ENCODE peak calls at places on chromosome 6, in six cellular contexts. O is K562, B is HepG2, U is GM12878, G is HCT116, D is H1. N is an unnamed sample.
A peak's percentile ranks its signal among the peaks of the same experiment; 100 is the strongest.

GRCh38 chr6:28141500-28142329 is at the start of gene ZKSCAN8:
- DNase-seq in U (peak; percentile 78), O (peak; percentile 98), G (peak; percentile 94), B (peak; percentile 97), D (peak; percentile 90), N (peak; percentile 90)

GRCh38 chr6:122838060-122838780 is 49.2 kb downstream of the SMPDL3A start:
- DNase-seq in G (no peak), O (no peak), B (peak; percentile 18), D (no peak), U (no peak), N (peak; percentile 14)

GRCh38 chr6:2429032-2429431 is 183.6 kb upstream of the GMDS start:
- DNase-seq in O (no peak), U (no peak), B (no peak), D (no peak), G (no peak), N (no peak)

GRCh38 chr6:13304580-13305255 is 23.6 kb downstream of the TBC1D7 start:
- DNase-seq in B (no peak), O (no peak), U (peak; percentile 77), G (no peak), D (peak; percentile 33), N (no peak)

GRCh38 chr6:135475292-135475886 is 22.2 kb downstream of the AHI1 start:
- DNase-seq in O (no peak), U (no peak), G (no peak), B (no peak), D (no peak), N (peak; percentile 62)

GRCh38 chr6:169568314-169569087 is 133.3 kb downstream of the WDR27 start:
- DNase-seq in U (no peak), G (no peak), B (no peak), O (no peak), D (no peak), N (no peak)

GRCh38 chr6:38997128-38997761 is 51.3 kb upstream of the GLP1R start:
- DNase-seq in D (peak; percentile 82), B (peak; percentile 29), U (no peak), G (no peak), O (peak; percentile 70), N (peak; percentile 49)

GRCh38 chr6:44264154-44265002 is 973 bp downstream of the NFKBIE start:
- DNase-seq in D (no peak), B (no peak), U (no peak), O (peak; percentile 65), G (no peak), N (peak; percentile 27)

GRCh38 chr6:114339706-114340105 is 3.1 kb downstream of the HS3ST5 start:
- DNase-seq in D (no peak), U (no peak), O (no peak), B (peak; percentile 15), G (no peak), N (no peak)

GRCh38 chr6:94052754-94053153 is 633.4 kb upstream of the EPHA7 start:
- DNase-seq in D (no peak), G (no peak), U (no peak), O (no peak), B (no peak), N (no peak)

GRCh38 chr6:155130161-155130853 is 133.5 kb upstream of the CLDN20 start:
- DNase-seq in D (no peak), U (no peak), O (no peak), G (no peak), B (no peak), N (no peak)

GRCh38 chr6:52409499-52409898 is 10.6 kb upstream of the EFHC1 start:
- DNase-seq in G (no peak), B (no peak), D (no peak), O (no peak), U (no peak), N (no peak)

GRCh38 chr6:91268941-91269340 is 682.1 kb upstream of the MAP3K7 start:
- DNase-seq in U (no peak), D (no peak), B (no peak), G (no peak), O (no peak), N (no peak)

GRCh38 chr6:139752086-139752485 is 377.6 kb upstream of the CITED2 start:
- DNase-seq in G (no peak), D (no peak), B (no peak), O (no peak), U (no peak), N (no peak)

GRCh38 chr6:33610057-33610456 is 11.1 kb upstream of the ITPR3 start:
- DNase-seq in U (no peak), G (no peak), B (no peak), O (no peak), D (no peak), N (no peak)

GRCh38 chr6:146149770-146150169 is 120.9 kb downstream of the GRM1 start:
- DNase-seq in O (no peak), B (no peak), D (no peak), U (no peak), G (no peak), N (no peak)

GRCh38 chr6:28335564-28336283 is at the start of gene ZSCAN31:
- DNase-seq in B (peak; percentile 99), G (peak; percentile 97), O (peak; percentile 99), U (peak; percentile 73), D (peak; percentile 89), N (peak; percentile 81)

GRCh38 chr6:135731116-135731515 is 120.4 kb upstream of the PDE7B start:
- DNase-seq in U (no peak), G (no peak), D (no peak), B (no peak), O (no peak), N (no peak)

GRCh38 chr6:127690092-127690491 is 113.1 kb downstream of the C6orf58 start:
- DNase-seq in D (no peak), O (no peak), B (no peak), U (no peak), G (peak; percentile 27), N (no peak)

GRCh38 chr6:16955899-16956298 is 146.0 kb upstream of the STMND1 start:
- DNase-seq in U (no peak), D (no peak), O (no peak), B (no peak), G (no peak), N (no peak)

GRCh38 chr6:16959789-16960188 is 142.1 kb upstream of the STMND1 start:
- DNase-seq in G (no peak), O (no peak), U (no peak), D (no peak), B (no peak), N (no peak)

GRCh38 chr6:16961577-16961976 is 140.3 kb upstream of the STMND1 start:
- DNase-seq in B (no peak), G (no peak), U (no peak), D (no peak), O (no peak), N (no peak)

GRCh38 chr6:16953905-16954304 is 147.9 kb upstream of the STMND1 start:
- DNase-seq in G (no peak), B (no peak), U (no peak), O (no peak), D (no peak), N (no peak)

DNA sequence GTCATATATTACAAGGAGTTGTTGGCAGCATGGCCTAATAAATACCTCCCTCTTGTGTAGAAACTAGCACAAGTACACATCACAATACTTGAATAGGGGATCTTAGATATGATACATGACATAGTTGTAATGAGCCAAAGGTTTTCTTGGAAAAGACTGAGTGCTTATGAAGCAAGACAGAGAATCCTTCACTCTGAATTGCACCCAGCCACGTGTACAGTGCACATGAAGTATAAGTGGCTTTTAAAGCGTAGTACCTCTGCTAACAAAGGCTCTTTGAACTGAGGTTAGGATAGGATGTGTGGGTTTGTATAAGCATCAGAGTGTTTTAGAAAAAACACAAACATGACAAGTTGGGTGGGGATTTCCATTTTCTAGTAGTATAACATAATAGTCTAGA is 145.5 kb upstream of the STMND1 start:
- DNase-seq in B (no peak), D (no peak), G (no peak), O (no peak), U (no peak), N (no peak)
- TF ChIP-seq YY1 in B (no peak), D (no peak), G (no peak), O (no peak), U (no peak), N (no peak)

GRCh38 chr6:3516094-3516493 is 59.2 kb upstream of the SLC22A23 start:
- DNase-seq in D (no peak), B (no peak), O (no peak), G (no peak), U (no peak), N (no peak)

GRCh38 chr6:3518356-3518841 is 61.5 kb upstream of the SLC22A23 start:
- DNase-seq in O (no peak), G (peak; percentile 37), D (no peak), B (peak; percentile 44), U (no peak), N (no peak)

GRCh38 chr6:3520541-3521220 is 63.8 kb upstream of the SLC22A23 start:
- DNase-seq in O (no peak), G (no peak), U (no peak), D (no peak), B (no peak), N (no peak)

GRCh38 chr6:3515669-3516068 is 58.8 kb upstream of the SLC22A23 start:
- DNase-seq in U (no peak), O (no peak), B (no peak), G (no peak), D (no peak), N (no peak)

DNA sequence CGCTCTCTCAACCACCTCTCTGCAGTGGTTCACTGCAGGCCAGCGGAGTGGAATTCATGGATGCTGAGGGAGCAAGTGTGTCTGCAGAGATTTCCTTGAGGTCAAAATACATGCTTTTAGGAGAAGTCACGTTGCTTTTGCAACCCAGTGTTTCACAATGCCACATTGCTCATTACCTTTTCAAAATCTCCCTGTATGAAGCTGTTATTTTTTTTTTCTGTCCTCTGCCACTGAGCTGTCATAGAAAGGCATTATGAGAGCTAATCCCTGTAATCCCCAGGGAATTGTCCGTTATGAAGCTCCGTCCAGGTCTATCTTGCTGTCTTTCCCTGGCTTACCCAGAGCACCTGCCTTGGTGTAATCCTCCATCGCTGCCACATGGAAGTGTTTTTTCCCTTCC is 60.5 kb upstream of the SLC22A23 start:
- DNase-seq in G (no peak), D (no peak), B (no peak), U (no peak), O (no peak), N (no peak)
- TF ChIP-seq SIN3A in G (no peak), D (no peak), B (no peak), U (no peak), O (no peak), N (no peak)

GRCh38 chr6:112252571-112253504 is 1.5 kb downstream of the LAMA4 start:
- DNase-seq in B (no peak), G (no peak), D (no peak), O (no peak), U (no peak), N (no peak)
- H3K4me2 ChIP-seq in B (no peak overlapping the region), G (peak overlapping the region; percentile 86), D (peak overlapping the region; percentile 91), O (no peak overlapping the region), U (no peak overlapping the region), N (peak overlapping the region; percentile 82)

GRCh38 chr6:35919085-35919826 is 1.6 kb downstream of the SRPK1 start:
- DNase-seq in B (peak; percentile 75), U (no peak), O (peak; percentile 37), D (no peak), G (no peak), N (no peak)

GRCh38 chr6:35916056-35916455 is 4.8 kb downstream of the SRPK1 start:
- DNase-seq in D (no peak), O (no peak), B (no peak), G (no peak), U (no peak), N (no peak)

GRCh38 chr6:35922139-35922554 is 1.2 kb upstream of the SRPK1 start:
- DNase-seq in D (no peak), U (no peak), G (no peak), O (peak; percentile 41), B (peak; percentile 54), N (no peak)

GRCh38 chr6:35920793-35921732 is at the start of gene SRPK1:
- DNase-seq in D (peak; percentile 92), B (peak; percentile 87), U (peak; percentile 65), O (peak; percentile 98), G (peak; percentile 72), N (peak; percentile 99)

GRCh38 chr6:35919827-35920751 is 809 bp downstream of the SRPK1 start:
- DNase-seq in O (peak; percentile 65), D (peak; percentile 66), G (no peak), B (peak; percentile 56), U (no peak), N (peak; percentile 56)
- TF ChIP-seq YY1 in O (no peak), D (no peak), G (no peak), B (peak; percentile 24), U (no peak), N (no peak)